ENCODE peak calls at places on chromosomes 11 and 22, in nine cellular contexts. I, C, H, M, U, B, S, L and F are unnamed samples.

GRCh38 chr11:132140056-132140455 is 769.6 kb downstream of the NTM start:
- DNase-seq in I (no peak), C (no peak), H (peak), M (no peak), U (no peak), B (no peak), S (no peak), L (peak), F (no peak)

GRCh38 chr11:65847746-65848145 is 10.2 kb downstream of the CFL1 start:
- DNase-seq in I (no peak), C (no peak), H (no peak), M (no peak), U (no peak), B (no peak), S (no peak), L (no peak), F (no peak)

GRCh38 chr22:26360169-26360885 is 68.7 kb upstream of the ASPHD2 start:
- DNase-seq in I (peak), C (peak), H (peak), M (peak), U (peak), B (peak), S (peak), L (peak), F (peak)

GRCh38 chr11:27281740-27282139 is 81.3 kb downstream of the CCDC34 start:
- DNase-seq in I (no peak), C (no peak), H (no peak), M (peak), U (no peak), B (no peak), S (no peak), L (no peak), F (no peak)

GRCh38 chr11:4090258-4090657 is 4.3 kb upstream of the RRM1 start:
- DNase-seq in I (no peak), C (no peak), H (no peak), M (no peak), U (no peak), B (no peak), S (no peak), L (no peak), F (no peak)

GRCh38 chr11:47335733-47336132 is 16.8 kb downstream of the MYBPC3 start:
- DNase-seq in I (no peak), C (no peak), H (no peak), M (no peak), U (no peak), B (no peak), S (peak), L (no peak), F (no peak)

GRCh38 chr11:29173660-29174062 is 843.2 kb downstream of the KCNA4 start:
- DNase-seq in I (peak), C (peak), H (peak), M (no peak), U (no peak), B (peak), S (no peak), L (no peak), F (peak)

GRCh38 chr11:72631806-72632731 is 42.2 kb downstream of the PDE2A start:
- DNase-seq in I (no peak), C (no peak), H (no peak), M (no peak), U (peak), B (no peak), S (peak), L (no peak), F (peak)

GRCh38 chr22:17726561-17727243 is 47.6 kb downstream of the BID start:
- DNase-seq in I (peak), C (no peak), H (no peak), M (no peak), U (no peak), B (no peak), S (peak), L (no peak), F (peak)

GRCh38 chr11:64637346-64638016 is 46.5 kb downstream of the SLC22A12 start:
- DNase-seq in I (no peak), C (no peak), H (no peak), M (no peak), U (no peak), B (no peak), S (no peak), L (peak), F (no peak)

DNA sequence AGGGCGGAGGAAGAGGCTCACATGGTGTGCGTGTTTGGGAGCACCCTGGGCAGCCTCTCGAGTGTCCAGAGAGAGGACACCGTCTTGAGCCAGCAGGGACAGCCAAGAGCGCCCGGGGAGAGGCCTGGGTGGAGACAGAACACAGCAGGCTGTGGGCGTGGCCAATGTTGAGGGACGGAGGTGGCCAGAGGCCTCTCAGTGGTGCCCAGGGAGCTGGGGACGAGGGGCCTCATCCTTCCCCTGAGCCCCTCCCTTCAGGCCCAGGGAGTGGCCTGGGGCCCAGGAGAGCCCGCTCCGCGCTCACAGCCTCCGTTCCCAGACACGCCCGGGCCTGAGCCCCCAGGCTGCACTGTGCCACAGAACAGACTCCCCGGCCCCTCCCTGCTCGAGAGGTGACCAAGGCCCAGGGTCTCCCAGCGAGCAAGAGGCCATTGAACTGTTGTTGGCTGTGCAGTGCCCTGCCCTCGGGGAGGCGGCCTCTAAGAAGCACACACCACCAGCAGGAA is 48.4 kb downstream of the CDKN1C start:
- DNase-seq in I (no peak), C (peak), H (no peak), M (no peak), U (peak), B (no peak), S (peak), L (peak), F (peak)
- TF ChIP-seq CTCF in I (peak), C (no peak), H (no peak), M (no peak), U (peak), B (no peak), S (peak), L (no peak), F (peak)

DNA sequence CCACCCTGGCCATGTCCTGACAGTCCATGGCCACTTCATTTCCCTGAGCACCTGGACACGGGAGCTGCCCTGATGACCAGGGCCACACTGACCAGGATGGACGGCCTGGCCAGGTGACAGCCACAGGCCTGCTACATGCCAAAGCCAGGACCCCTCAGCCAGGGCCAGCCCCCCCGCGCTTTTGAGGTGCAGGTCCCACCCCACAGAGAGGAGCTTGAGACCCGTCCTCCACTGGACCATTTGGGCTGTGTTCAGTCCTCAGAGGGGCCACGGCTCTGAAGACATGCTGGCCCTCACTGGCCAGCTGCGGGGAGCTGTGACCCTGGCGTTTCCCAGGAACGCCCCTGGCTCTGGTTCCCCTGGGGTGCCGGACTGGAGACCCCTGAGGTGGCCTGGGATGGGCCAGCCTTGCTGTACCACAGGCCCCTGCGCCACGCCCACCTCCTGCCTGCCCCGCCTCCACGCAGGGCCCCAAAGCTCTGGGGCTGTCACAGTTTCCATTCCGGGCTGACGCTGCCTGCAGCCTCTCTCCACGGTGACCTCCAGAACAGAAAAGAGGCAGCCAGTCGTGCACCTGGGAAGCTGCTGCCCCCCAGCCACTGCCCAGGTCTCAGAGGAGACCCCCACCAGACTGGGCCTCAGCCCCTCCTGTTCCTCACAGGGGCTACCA is 18.2 kb downstream of the EPS8L2 start:
- DNase-seq in I (no peak), C (no peak), H (no peak), M (no peak), U (no peak), B (no peak), S (peak), L (no peak), F (no peak)
- H3K4me3 ChIP-seq in I (no peak), C (no peak), H (no peak), M (no peak), U (no peak), B (no peak), S (no peak), L (no peak), F (no peak)

DNA sequence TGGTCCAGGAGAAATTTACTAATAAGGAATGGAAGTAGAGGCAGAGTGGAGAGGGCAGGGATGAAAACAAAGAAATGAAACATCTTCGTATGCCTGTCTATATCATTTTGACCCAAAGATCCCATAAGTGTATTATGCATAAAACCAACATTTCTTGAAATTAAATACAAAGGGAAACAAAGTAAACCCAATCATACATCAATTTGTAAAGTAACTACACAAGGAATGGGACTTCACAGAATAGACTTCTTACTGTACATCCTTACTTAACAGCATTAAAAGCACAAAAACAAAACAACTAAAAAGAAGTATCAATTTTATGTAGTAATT is 253.6 kb upstream of the CCDC179 start:
- DNase-seq in I (no peak), C (no peak), H (no peak), M (no peak), U (no peak), B (no peak), S (no peak), L (no peak), F (no peak)
- TF ChIP-seq CTCF in I (no peak), C (no peak), H (peak), M (no peak), U (peak), B (no peak), S (no peak), L (no peak), F (no peak)

DNA sequence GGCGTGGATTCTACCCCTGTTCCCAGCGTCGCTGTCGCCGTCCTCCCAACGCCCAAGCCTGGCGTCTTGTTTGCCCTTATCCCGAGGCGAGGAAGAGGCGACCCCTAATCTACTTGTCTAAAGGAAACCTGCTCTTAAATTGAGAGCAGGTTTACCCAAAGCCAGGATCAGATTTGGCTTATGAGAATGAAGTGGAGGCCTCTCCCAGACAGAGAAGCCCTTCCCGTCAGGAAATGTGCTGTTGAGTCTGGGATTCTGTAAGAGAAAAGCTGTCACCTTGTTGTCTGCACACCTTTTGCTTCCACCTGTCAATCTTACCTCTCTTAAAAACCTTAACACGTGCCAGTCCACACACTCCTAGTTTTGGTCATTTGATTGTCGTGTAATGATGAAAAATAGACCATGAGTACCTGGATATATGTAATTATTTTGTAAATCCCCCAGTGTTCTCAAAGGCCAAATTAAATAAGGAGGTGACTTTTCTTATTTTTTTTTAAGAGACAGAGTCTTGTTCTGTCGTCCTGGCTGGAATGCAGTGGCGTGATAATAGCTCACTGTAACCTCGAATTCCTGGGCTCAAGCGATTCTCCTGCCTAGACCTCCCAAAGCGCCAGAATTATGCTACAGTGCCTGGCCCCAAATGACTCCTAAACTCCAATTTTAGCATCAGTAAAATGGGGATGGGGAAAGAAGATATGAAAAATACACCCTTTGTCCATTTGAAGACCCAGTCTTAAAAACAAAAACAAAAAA is 627 bp downstream of the GTF2H1 start:
- DNase-seq in I (no peak), C (no peak), H (no peak), M (no peak), U (no peak), B (no peak), S (no peak), L (no peak), F (no peak)
- H3K4me3 ChIP-seq in I (peak), C (peak), H (peak), M (peak), U (peak), B (peak), S (peak), L (peak), F (peak)

DNA sequence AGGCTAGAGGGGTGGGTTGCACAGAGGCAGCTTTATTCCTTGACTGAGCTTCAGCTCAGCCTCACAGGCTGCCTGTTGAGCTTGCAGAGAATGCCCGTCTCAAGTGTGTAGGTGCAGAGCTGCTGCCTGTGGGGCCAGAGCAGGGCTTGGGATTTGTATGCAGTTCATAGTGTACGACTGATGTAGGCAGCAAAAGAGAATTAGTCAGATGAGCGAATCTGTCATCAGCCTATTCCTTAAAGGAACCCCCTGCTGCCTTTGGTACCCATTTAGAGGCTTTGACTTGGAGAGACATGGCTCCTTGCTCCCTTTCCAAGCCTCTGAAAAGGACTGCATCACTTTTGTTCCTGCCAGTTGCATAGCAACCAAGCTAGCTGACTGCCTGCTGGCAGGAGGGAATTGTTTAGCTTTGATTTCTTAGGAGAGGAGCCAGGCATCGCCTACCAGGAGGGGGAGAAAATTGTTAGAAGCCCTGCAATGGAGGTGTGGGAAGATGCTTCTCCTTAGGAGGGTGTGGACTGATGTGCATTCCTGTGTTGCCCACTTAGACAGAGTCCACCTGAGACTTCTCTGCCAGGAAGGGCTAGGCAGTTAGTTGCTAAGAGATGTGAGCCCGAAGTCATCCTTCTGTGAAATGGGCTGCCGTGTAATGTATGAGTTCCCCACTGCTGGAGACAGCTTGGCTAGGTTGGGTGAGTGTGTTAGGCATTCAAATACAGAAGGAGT is 10.9 kb downstream of the ACO2 start:
- DNase-seq in I (no peak), C (peak), H (peak), M (no peak), U (no peak), B (no peak), S (no peak), L (no peak), F (no peak)
- TF ChIP-seq CTCF in I (peak), C (peak), H (no peak), M (no peak), U (no peak), B (no peak), S (no peak), L (no peak), F (no peak)

DNA sequence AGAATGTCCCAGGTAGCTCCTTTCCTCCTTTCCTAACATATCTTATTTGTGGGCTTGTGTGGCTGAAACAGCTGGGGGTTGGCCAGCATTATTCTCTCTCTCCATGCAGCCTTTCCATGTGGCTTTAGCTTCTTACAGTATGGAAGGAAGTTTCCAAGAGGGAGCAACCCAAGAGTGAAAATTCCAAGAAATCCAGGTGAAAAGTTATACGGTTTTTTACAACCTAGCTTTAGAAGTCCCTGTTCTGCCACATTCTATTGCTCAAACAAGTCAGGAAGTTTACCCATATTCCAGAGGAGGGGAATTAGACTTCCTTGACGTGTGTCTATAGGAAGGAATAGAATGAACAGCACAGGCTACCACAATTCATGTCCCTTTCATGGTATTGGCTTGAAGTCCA is 10.0 kb upstream of the SWAP70 start:
- DNase-seq in I (no peak), C (no peak), H (no peak), M (no peak), U (no peak), B (no peak), S (no peak), L (no peak), F (no peak)
- H3K4me3 ChIP-seq in I (no peak), C (no peak), H (no peak), M (no peak), U (no peak), B (no peak), S (no peak), L (no peak), F (no peak)